ENCODE peak calls at places on chromosomes 12 and 14, in seven cellular contexts. O is NCI-H510A, A is HTR-8/SVneo, F is GDM1, V is Kasumi-1, Q is heart right ventricle, Y is hippocampal formation. I is an unnamed sample.

GRCh38 chr14:101322223-101322622 is 239.1 kb upstream of the DIO3 start:
- DNase-seq in O (no peak), A (no peak), F (no peak), V (no peak), Q (no peak), Y (no peak), I (no peak)

GRCh38 chr12:57477710-57478681 is 1.7 kb downstream of the ARHGAP9 start:
- DNase-seq in O (no peak), A (no peak), F (peak), V (peak), Q (no peak), Y (no peak), I (peak)

GRCh38 chr12:89427508-89428156 is 75.3 kb upstream of the DUSP6 start:
- DNase-seq in O (no peak), A (no peak), F (no peak), V (no peak), Q (no peak), Y (no peak), I (no peak)

GRCh38 chr12:69154585-69155363 is 84.6 kb upstream of the CPSF6 start:
- DNase-seq in O (peak), A (peak), F (peak), V (peak), Q (peak), Y (peak), I (peak)

GRCh38 chr12:109949089-109949488 is 47.1 kb downstream of the GIT2 start:
- DNase-seq in O (peak), A (no peak), F (no peak), V (no peak), Q (no peak), Y (no peak), I (no peak)

GRCh38 chr14:47715330-47715729 is 39.9 kb upstream of the MDGA2 start:
- DNase-seq in O (no peak), A (no peak), F (no peak), V (no peak), Q (no peak), Y (no peak), I (no peak)

GRCh38 chr12:19437996-19438395 is 1.3 kb upstream of the AEBP2 start:
- DNase-seq in O (no peak), A (no peak), F (no peak), V (no peak), Q (no peak), Y (no peak), I (no peak)

GRCh38 chr12:128843538-128843937 is 9.7 kb upstream of the GLT1D1 start:
- DNase-seq in O (no peak), A (no peak), F (no peak), V (no peak), Q (no peak), Y (no peak), I (no peak)

GRCh38 chr12:10736460-10736859 is 13.3 kb upstream of the YBX3 start:
- DNase-seq in O (no peak), A (no peak), F (no peak), V (no peak), Q (no peak), Y (no peak), I (no peak)

GRCh38 chr14:77098470-77099353 is 654 bp downstream of the CIPC start:
- DNase-seq in O (peak), A (peak), F (no peak), V (no peak), Q (peak), Y (peak), I (no peak)